ENCODE peak calls at places on chromosomes 12 and 14, in eight cellular contexts. One of them, this sample, is unnamed.
A peak's percentile ranks its signal among the peaks of the same experiment; 100 is the strongest.

GRCh38 chr14:73591690-73592448 is at the start of gene ACOT4:
- DNase-seq in RWPE1: no peak
- DNase-seq in activated T-cell treated with anti-CD3 and anti-CD28 coated beads for 4 hours: peak; percentile 27
- DNase-seq in AG09319: no peak
- DNase-seq in A549: peak; percentile 62
- DNase-seq in T-helper 2 cell: peak; percentile 40
- DNase-seq in T-cell: peak; percentile 72
- DNase-seq in fibroblast of mammary gland: no peak
- DNase-seq in this sample: peak; percentile 37

GRCh38 chr14:104494483-104494882 is 85.1 kb upstream of the C14orf180 start:
- DNase-seq in RWPE1: no peak
- DNase-seq in activated T-cell treated with anti-CD3 and anti-CD28 coated beads for 4 hours: no peak
- DNase-seq in AG09319: no peak
- DNase-seq in A549: no peak
- DNase-seq in T-helper 2 cell: no peak
- DNase-seq in T-cell: no peak
- DNase-seq in fibroblast of mammary gland: no peak
- DNase-seq in this sample: no peak

GRCh38 chr12:28223853-28224252 is 33.6 kb downstream of the CCDC91 start:
- DNase-seq in RWPE1: no peak
- DNase-seq in activated T-cell treated with anti-CD3 and anti-CD28 coated beads for 4 hours: no peak
- DNase-seq in AG09319: no peak
- DNase-seq in A549: no peak
- DNase-seq in T-helper 2 cell: no peak
- DNase-seq in T-cell: no peak
- DNase-seq in fibroblast of mammary gland: no peak
- DNase-seq in this sample: no peak

GRCh38 chr12:93944196-93944595 is 204.2 kb upstream of the PLXNC1 start:
- DNase-seq in RWPE1: no peak
- DNase-seq in activated T-cell treated with anti-CD3 and anti-CD28 coated beads for 4 hours: no peak
- DNase-seq in AG09319: no peak
- DNase-seq in A549: no peak
- DNase-seq in T-helper 2 cell: no peak
- DNase-seq in T-cell: no peak
- DNase-seq in fibroblast of mammary gland: peak; percentile 18
- DNase-seq in this sample: no peak

GRCh38 chr12:12717586-12718381 is 616 bp downstream of the CDKN1B start:
- DNase-seq in RWPE1: no peak
- DNase-seq in activated T-cell treated with anti-CD3 and anti-CD28 coated beads for 4 hours: no peak
- DNase-seq in AG09319: no peak
- DNase-seq in A549: peak; percentile 46
- DNase-seq in T-helper 2 cell: peak; percentile 8
- DNase-seq in T-cell: peak; percentile 35
- DNase-seq in fibroblast of mammary gland: no peak
- DNase-seq in this sample: no peak

GRCh38 chr14:72776701-72777255 is 117.1 kb downstream of the DPF3 start:
- DNase-seq in RWPE1: no peak
- DNase-seq in activated T-cell treated with anti-CD3 and anti-CD28 coated beads for 4 hours: no peak
- DNase-seq in AG09319: no peak
- DNase-seq in A549: no peak
- DNase-seq in T-helper 2 cell: no peak
- DNase-seq in T-cell: no peak
- DNase-seq in fibroblast of mammary gland: no peak
- DNase-seq in this sample: no peak

GRCh38 chr12:123528858-123529257 is 4.7 kb downstream of the RILPL1 start:
- DNase-seq in RWPE1: no peak
- DNase-seq in activated T-cell treated with anti-CD3 and anti-CD28 coated beads for 4 hours: no peak
- DNase-seq in AG09319: no peak
- DNase-seq in A549: no peak
- DNase-seq in T-helper 2 cell: no peak
- DNase-seq in T-cell: no peak
- DNase-seq in fibroblast of mammary gland: no peak
- DNase-seq in this sample: no peak

GRCh38 chr14:55074662-55075061 is 23.2 kb downstream of the MAPK1IP1L start:
- DNase-seq in RWPE1: no peak
- DNase-seq in activated T-cell treated with anti-CD3 and anti-CD28 coated beads for 4 hours: no peak
- DNase-seq in AG09319: no peak
- DNase-seq in A549: no peak
- DNase-seq in T-helper 2 cell: no peak
- DNase-seq in T-cell: no peak
- DNase-seq in fibroblast of mammary gland: peak; percentile 31
- DNase-seq in this sample: no peak

GRCh38 chr14:76376878-76377523 is 1.1 kb downstream of the ESRRB start:
- DNase-seq in RWPE1: no peak
- DNase-seq in activated T-cell treated with anti-CD3 and anti-CD28 coated beads for 4 hours: no peak
- DNase-seq in AG09319: no peak
- DNase-seq in A549: no peak
- DNase-seq in T-helper 2 cell: no peak
- DNase-seq in T-cell: no peak
- DNase-seq in fibroblast of mammary gland: no peak
- DNase-seq in this sample: no peak

GRCh38 chr12:80709811-80710726 is 2.6 kb downstream of the MYF6 start:
- DNase-seq in RWPE1: no peak
- DNase-seq in activated T-cell treated with anti-CD3 and anti-CD28 coated beads for 4 hours: no peak
- DNase-seq in AG09319: no peak
- DNase-seq in A549: peak; percentile 27
- DNase-seq in T-helper 2 cell: no peak
- DNase-seq in T-cell: no peak
- DNase-seq in fibroblast of mammary gland: no peak
- DNase-seq in this sample: no peak

GRCh38 chr12:94641283-94641682 is 9.1 kb downstream of the TMCC3 start:
- DNase-seq in RWPE1: no peak
- DNase-seq in activated T-cell treated with anti-CD3 and anti-CD28 coated beads for 4 hours: no peak
- DNase-seq in AG09319: no peak
- DNase-seq in A549: no peak
- DNase-seq in T-helper 2 cell: no peak
- DNase-seq in T-cell: no peak
- DNase-seq in fibroblast of mammary gland: no peak
- DNase-seq in this sample: no peak

GRCh38 chr12:69062838-69063237 is 129.9 kb upstream of the CPM start:
- DNase-seq in RWPE1: no peak
- DNase-seq in activated T-cell treated with anti-CD3 and anti-CD28 coated beads for 4 hours: no peak
- DNase-seq in AG09319: no peak
- DNase-seq in A549: no peak
- DNase-seq in T-helper 2 cell: no peak
- DNase-seq in T-cell: no peak
- DNase-seq in fibroblast of mammary gland: no peak
- DNase-seq in this sample: no peak

GRCh38 chr12:128986957-128987356 is 133.7 kb downstream of the GLT1D1 start:
- DNase-seq in RWPE1: no peak
- DNase-seq in activated T-cell treated with anti-CD3 and anti-CD28 coated beads for 4 hours: no peak
- DNase-seq in AG09319: no peak
- DNase-seq in A549: no peak
- DNase-seq in T-helper 2 cell: no peak
- DNase-seq in T-cell: no peak
- DNase-seq in fibroblast of mammary gland: no peak
- DNase-seq in this sample: no peak

GRCh38 chr12:49335118-49335954 is 1.7 kb downstream of the C1QL4 start:
- DNase-seq in RWPE1: no peak
- DNase-seq in activated T-cell treated with anti-CD3 and anti-CD28 coated beads for 4 hours: no peak
- DNase-seq in AG09319: no peak
- DNase-seq in A549: no peak
- DNase-seq in T-helper 2 cell: no peak
- DNase-seq in T-cell: no peak
- DNase-seq in fibroblast of mammary gland: no peak
- DNase-seq in this sample: no peak

GRCh38 chr14:100621806-100622205 is 34.6 kb upstream of the BEGAIN start:
- DNase-seq in RWPE1: peak; percentile 51
- DNase-seq in activated T-cell treated with anti-CD3 and anti-CD28 coated beads for 4 hours: no peak
- DNase-seq in AG09319: no peak
- DNase-seq in A549: peak; percentile 33
- DNase-seq in T-helper 2 cell: no peak
- DNase-seq in T-cell: no peak
- DNase-seq in fibroblast of mammary gland: no peak
- DNase-seq in this sample: no peak

GRCh38 chr14:38256358-38256840 is 506 bp upstream of the CLEC14A start:
- DNase-seq in RWPE1: no peak
- DNase-seq in activated T-cell treated with anti-CD3 and anti-CD28 coated beads for 4 hours: no peak
- DNase-seq in AG09319: no peak
- DNase-seq in A549: no peak
- DNase-seq in T-helper 2 cell: no peak
- DNase-seq in T-cell: no peak
- DNase-seq in fibroblast of mammary gland: peak; percentile 43
- DNase-seq in this sample: no peak

GRCh38 chr14:68986926-68987652 is 8.0 kb upstream of the ACTN1 start:
- DNase-seq in RWPE1: no peak
- DNase-seq in activated T-cell treated with anti-CD3 and anti-CD28 coated beads for 4 hours: no peak
- DNase-seq in AG09319: no peak
- DNase-seq in A549: no peak
- DNase-seq in T-helper 2 cell: no peak
- DNase-seq in T-cell: no peak
- DNase-seq in fibroblast of mammary gland: no peak
- DNase-seq in this sample: no peak

GRCh38 chr14:39682563-39682962 is 250.3 kb upstream of the FBXO33 start:
- DNase-seq in RWPE1: no peak
- DNase-seq in activated T-cell treated with anti-CD3 and anti-CD28 coated beads for 4 hours: no peak
- DNase-seq in AG09319: no peak
- DNase-seq in A549: no peak
- DNase-seq in T-helper 2 cell: no peak
- DNase-seq in T-cell: no peak
- DNase-seq in fibroblast of mammary gland: no peak
- DNase-seq in this sample: no peak

This sample was measured in effector memory CD4-positive, alpha-beta T cell.